ENCODE peak calls at places on chromosomes 6 and 20, in nine cellular contexts. N is stimulated activated CD4-positive, alpha-beta T cell treated with anti-CD3 and anti-CD28 coated beads, Interleukin-4, amount 100 ng/mL, for 24 hours; K is mucosa of descending colon; F is left ventricle myocardium superior; Z is HT1080; U is effector CD4-positive, alpha-beta T cell; M is NCI-H1092; J is H4; C is fibroblast of the conjunctiva. E is an unnamed sample.

GRCh38 chr6:155132617-155133016 is 131.2 kb upstream of the CLDN20 start:
- DNase-seq in C (no peak), F (no peak), N (no peak), M (no peak), Z (peak; percentile 4), U (no peak), K (no peak), J (no peak), E (no peak)

GRCh38 chr6:7115452-7116223 is 7.9 kb downstream of the RREB1 start:
- DNase-seq in F (no peak), M (no peak), K (peak; percentile 62), N (no peak), U (no peak), J (no peak), Z (no peak), C (no peak), E (no peak)

GRCh38 chr6:44667668-44668390 is 280.3 kb downstream of the CDC5L start:
- DNase-seq in Z (no peak), J (peak; percentile 74), F (no peak), U (peak; percentile 10), K (peak; percentile 43), M (no peak), N (peak; percentile 46), C (no peak), E (no peak)

GRCh38 chr6:63224179-63224578 is 12.9 kb downstream of the FKBP1C start:
- DNase-seq in M (no peak), U (no peak), F (no peak), N (no peak), K (no peak), C (no peak), J (no peak), Z (no peak), E (no peak)

GRCh38 chr6:31597006-31597405 is 4.2 kb upstream of the NCR3 start:
- DNase-seq in J (no peak), U (no peak), F (no peak), Z (peak; percentile 48), M (no peak), K (no peak), C (no peak), N (peak; percentile 59), E (no peak)

GRCh38 chr6:110170081-110170480 is 9.4 kb downstream of the WASF1 start:
- DNase-seq in F (no peak), C (no peak), Z (no peak), U (no peak), N (no peak), J (no peak), M (no peak), K (no peak), E (no peak)

GRCh38 chr6:16388488-16388887 is 150.1 kb downstream of the GMPR start:
- DNase-seq in C (no peak), K (no peak), N (no peak), Z (no peak), F (no peak), U (no peak), J (no peak), M (no peak), E (no peak)

GRCh38 chr6:120779441-120779840 is 554.8 kb downstream of the TBC1D32 start:
- DNase-seq in Z (no peak), K (no peak), F (no peak), N (no peak), J (no peak), U (no peak), M (no peak), C (no peak), E (no peak)

GRCh38 chr20:15637971-15638754 is 935.1 kb downstream of the KIF16B start:
- DNase-seq in J (no peak), K (no peak), M (no peak), Z (no peak), N (no peak), C (no peak), U (no peak), F (no peak), E (no peak)

GRCh38 chr20:10131612-10132345 is 86.9 kb upstream of the SNAP25 start:
- DNase-seq in K (no peak), J (peak; percentile 46), C (peak; percentile 10), Z (peak; percentile 58), U (no peak), F (peak; percentile 82), N (no peak), M (peak; percentile 85), E (no peak)

GRCh38 chr20:34781250-34781649 is 44.2 kb downstream of the NCOA6 start:
- DNase-seq in C (no peak), U (no peak), K (no peak), J (no peak), M (no peak), F (no peak), N (no peak), Z (no peak), E (no peak)

GRCh38 chr6:80547827-80548226 is 441.4 kb downstream of the BCKDHB start:
- DNase-seq in C (peak; percentile 76), U (no peak), K (no peak), N (no peak), J (no peak), F (no peak), M (no peak), Z (peak; percentile 86), E (no peak)

GRCh38 chr6:75347797-75348610 is 63.4 kb upstream of the TMEM30A start:
- DNase-seq in U (no peak), K (no peak), J (no peak), M (no peak), F (no peak), C (no peak), N (no peak), Z (no peak), E (no peak)

GRCh38 chr6:80197474-80197873 is 91.0 kb downstream of the BCKDHB start:
- DNase-seq in M (no peak), Z (no peak), N (no peak), C (peak; percentile 27), K (no peak), J (peak; percentile 3), F (no peak), U (no peak), E (no peak)

GRCh38 chr6:138031850-138032249 is 75.4 kb downstream of the PERP start:
- DNase-seq in F (no peak), U (no peak), J (no peak), Z (no peak), N (no peak), M (no peak), C (no peak), K (no peak), E (no peak)

GRCh38 chr6:113882341-113882740 is 25.2 kb downstream of the MARCKS start:
- DNase-seq in N (no peak), J (no peak), C (no peak), U (no peak), K (no peak), F (no peak), M (no peak), Z (no peak), E (no peak)

GRCh38 chr6:112827793-112828192 is 480.7 kb downstream of the RFPL4B start:
- DNase-seq in M (no peak), C (no peak), K (no peak), J (no peak), F (peak; percentile 26), U (no peak), N (no peak), Z (peak; percentile 7), E (peak; percentile 2)

GRCh38 chr20:44231193-44231592 is 15.9 kb upstream of the GDAP1L1 start:
- DNase-seq in K (no peak), C (no peak), U (no peak), J (no peak), Z (peak; percentile 44), F (no peak), M (no peak), N (no peak), E (no peak)

GRCh38 chr6:54847799-54848597 is 1.4 kb downstream of the FAM83B start:
- DNase-seq in C (no peak), N (no peak), F (no peak), M (no peak), K (no peak), J (peak; percentile 32), U (no peak), Z (peak; percentile 73), E (no peak)

GRCh38 chr6:137926207-137926731 is 59.2 kb downstream of the TNFAIP3 start:
- DNase-seq in Z (peak; percentile 66), K (no peak), C (peak; percentile 23), J (peak; percentile 23), M (no peak), U (no peak), F (no peak), N (peak; percentile 34), E (no peak)

GRCh38 chr6:139219271-139219729 is 72.5 kb downstream of the TXLNB start:
- DNase-seq in K (peak; percentile 76), J (peak; percentile 91), U (peak; percentile 42), Z (peak; percentile 74), F (peak; percentile 89), C (peak; percentile 91), N (peak; percentile 77), M (peak; percentile 59), E (peak; percentile 46)